ENCODE peak calls at places on chromosomes 7 and 10, in five cellular contexts. I is HFFc6, W is GM12864, O is endothelial cell, G is BJ. J is an unnamed sample.

GRCh38 chr10:13099666-13100348 is at the start of gene OPTN:
- DNase-seq in W (no peak), I (peak), O (peak), G (no peak), J (peak)

GRCh38 chr10:129642427-129642826 is 175.4 kb downstream of the MGMT start:
- DNase-seq in W (no peak), O (no peak), I (peak), G (no peak), J (no peak)

GRCh38 chr10:48406204-48406603 is 99.7 kb downstream of the MAPK8 start:
- DNase-seq in G (no peak), W (no peak), O (no peak), I (peak), J (no peak)

GRCh38 chr7:27048438-27048837 is 47.4 kb downstream of the HOXA1 start:
- DNase-seq in O (no peak), G (no peak), W (no peak), I (no peak), J (no peak)

GRCh38 chr10:126097558-126098215 is 201.3 kb downstream of the FANK1 start:
- DNase-seq in O (no peak), W (no peak), G (no peak), I (no peak), J (no peak)

GRCh38 chr7:76372984-76373833 is 14.4 kb upstream of the YWHAG start:
- DNase-seq in G (no peak), O (no peak), W (no peak), I (peak), J (no peak)

GRCh38 chr7:127967276-127967675 is 64.0 kb downstream of the LRRC4 start:
- DNase-seq in O (no peak), G (no peak), I (no peak), W (no peak), J (no peak)

GRCh38 chr10:132977807-132978206 is 35.4 kb upstream of the CFAP46 start:
- DNase-seq in W (no peak), G (no peak), O (no peak), I (no peak), J (no peak)

GRCh38 chr7:36863901-36864701 is 139.8 kb upstream of the AOAH start:
- DNase-seq in W (no peak), O (no peak), I (no peak), G (no peak), J (no peak)

GRCh38 chr7:120089968-120090367 is 183.0 kb upstream of the KCND2 start:
- DNase-seq in G (no peak), I (peak), W (no peak), O (no peak), J (no peak)

GRCh38 chr7:75830978-75831377 is 17.4 kb upstream of the CCL24 start:
- DNase-seq in I (no peak), W (no peak), G (no peak), O (no peak), J (no peak)

GRCh38 chr10:99172130-99172738 is 63.4 kb downstream of the HPSE2 start:
- DNase-seq in G (peak), I (peak), O (peak), W (no peak), J (peak)

GRCh38 chr10:70816220-70816894 is 609 bp downstream of the SGPL1 start:
- DNase-seq in G (peak), W (no peak), O (peak), I (peak), J (peak)

GRCh38 chr10:90319188-90319914 is 538.5 kb downstream of the HTR7 start:
- DNase-seq in O (no peak), W (no peak), I (peak), G (no peak), J (no peak)

GRCh38 chr7:135493362-135493761 is 16.5 kb downstream of the CNOT4 start:
- DNase-seq in I (no peak), O (no peak), G (no peak), W (no peak), J (no peak)

GRCh38 chr10:11625019-11625735 is 13.7 kb upstream of the USP6NL start:
- DNase-seq in W (no peak), O (no peak), I (no peak), G (no peak), J (peak)

GRCh38 chr10:77264107-77264506 is 373.5 kb downstream of the KCNMA1 start:
- DNase-seq in O (no peak), G (no peak), I (no peak), W (no peak), J (peak)

GRCh38 chr10:133442191-133442966 is 11.4 kb upstream of the SCART1 start:
- DNase-seq in I (no peak), W (no peak), G (no peak), O (no peak), J (no peak)

GRCh38 chr7:40525764-40526163 is 391.0 kb downstream of the SUGCT start:
- DNase-seq in W (no peak), O (no peak), I (no peak), G (no peak), J (no peak)

GRCh38 chr10:26790596-26790995 is 70.2 kb downstream of the ABI1 start:
- DNase-seq in I (peak), W (no peak), O (no peak), G (no peak), J (no peak)

GRCh38 chr10:46525177-46525823 is 31.2 kb downstream of the GPRIN2 start:
- DNase-seq in O (no peak), I (peak), W (no peak), G (peak), J (no peak)

GRCh38 chr10:46294641-46295230 is 7.9 kb downstream of the ANTXRL start:
- DNase-seq in G (no peak), O (no peak), W (no peak), I (no peak), J (no peak)

GRCh38 chr10:101611506-101611905 is 23.4 kb downstream of the DPCD start:
- DNase-seq in W (no peak), O (no peak), G (no peak), I (no peak), J (no peak)

GRCh38 chr7:123974326-123974908 is 49.4 kb downstream of the SPAM1 start:
- DNase-seq in G (no peak), O (no peak), W (no peak), I (no peak), J (no peak)

GRCh38 chr10:126948355-126949160 is 43.3 kb downstream of the DOCK1 start:
- DNase-seq in W (no peak), I (no peak), G (no peak), O (no peak), J (no peak)

DNA sequence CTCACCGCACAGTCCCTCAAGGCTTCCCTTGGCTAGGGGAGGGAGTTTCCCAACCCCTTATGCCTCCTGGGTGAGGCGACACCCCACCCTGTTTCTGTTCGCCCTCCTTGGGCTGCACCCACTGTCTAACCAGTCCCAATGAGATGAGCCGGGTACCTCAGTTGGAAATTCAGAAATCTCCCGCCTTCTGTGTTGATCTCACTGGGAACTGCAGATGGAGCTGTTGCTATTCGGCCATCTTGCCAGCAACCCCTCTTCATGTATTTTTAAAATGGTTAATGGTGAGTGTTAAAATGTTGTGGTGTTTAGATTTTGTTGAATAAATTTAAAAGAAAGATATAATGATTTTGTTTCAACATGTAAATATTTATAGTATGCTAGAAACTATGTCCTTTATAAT is 22.0 kb downstream of the UMAD1 start:
- DNase-seq in I (no peak), W (no peak), O (peak), G (no peak), J (no peak)
- TF ChIP-seq CTCF in I (peak), W (no peak), O (peak), G (peak), J (no peak)

GRCh38 chr10:14954934-14955333 is 1.0 kb upstream of the DCLRE1C start:
- DNase-seq in O (no peak), I (no peak), G (no peak), W (no peak), J (no peak)

GRCh38 chr10:14954001-14954770 is at the start of gene DCLRE1C:
- DNase-seq in W (peak), G (peak), I (peak), O (peak), J (peak)

GRCh38 chr10:14949291-14949690 is 4.6 kb downstream of the DCLRE1C start:
- DNase-seq in I (no peak), G (no peak), O (no peak), W (no peak), J (no peak)

GRCh38 chr10:14952851-14953451 is 945 bp downstream of the DCLRE1C start:
- DNase-seq in G (no peak), O (peak), W (no peak), I (no peak), J (no peak)

GRCh38 chr10:14953452-14954000 is 370 bp downstream of the DCLRE1C start:
- DNase-seq in I (peak), W (no peak), G (no peak), O (peak), J (peak)
- TF ChIP-seq CTCF in I (peak), W (no peak), G (peak), O (no peak), J (no peak)

DNA sequence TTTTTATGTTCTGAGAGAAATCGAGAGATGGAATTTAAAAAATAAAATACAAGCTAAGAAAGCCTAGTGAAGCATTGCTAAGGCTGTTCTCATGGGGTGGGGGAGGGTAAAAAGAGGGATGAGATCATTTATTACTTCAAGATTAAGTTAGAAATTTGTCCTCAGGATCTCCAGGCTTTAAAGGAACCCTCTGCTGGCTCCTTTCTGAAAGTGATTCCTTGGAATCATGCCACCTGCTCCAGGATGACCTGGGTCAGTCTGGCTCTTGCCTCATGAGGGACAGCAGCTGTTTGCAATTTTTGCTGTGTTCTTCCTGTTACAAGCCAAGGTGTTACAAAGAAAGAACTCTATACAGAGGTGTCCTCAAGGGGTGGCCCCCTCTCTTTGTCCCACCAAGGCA is 69.8 kb downstream of the CDK1 start:
- DNase-seq in G (peak), W (no peak), O (no peak), I (peak), J (no peak)
- TF ChIP-seq CTCF in G (peak), W (no peak), O (no peak), I (peak), J (no peak)

DNA sequence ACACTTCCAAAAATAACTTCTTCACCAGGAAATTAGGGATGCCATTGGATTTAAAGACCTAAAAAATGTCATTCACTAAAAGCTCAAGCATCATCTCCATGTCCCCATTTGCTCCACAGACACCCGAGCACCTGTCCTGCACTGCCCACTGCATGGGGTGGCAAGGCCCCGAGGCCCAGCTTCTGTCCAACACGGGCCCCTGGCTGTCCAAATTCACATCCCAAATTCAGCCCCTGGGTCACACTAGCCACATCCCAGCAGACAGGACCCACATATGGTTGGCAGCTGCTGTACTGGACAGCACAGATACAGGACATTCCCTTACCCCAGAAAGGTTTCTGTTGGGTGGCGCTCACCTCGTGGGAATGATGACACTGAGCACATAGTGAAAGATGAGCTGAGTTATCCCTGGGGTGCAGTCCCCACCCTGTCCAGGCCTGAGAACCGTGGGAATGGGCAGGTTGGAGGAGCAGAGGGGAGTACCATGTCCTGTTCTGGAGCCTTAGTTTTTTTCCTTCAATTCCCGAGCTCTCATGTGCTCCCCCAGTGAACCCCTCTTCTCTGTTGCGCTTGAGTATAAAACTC is 55.3 kb downstream of the CSGALNACT2 start:
- DNase-seq in W (no peak), O (no peak), G (no peak), I (no peak), J (no peak)
- TF ChIP-seq CTCF in W (no peak), O (no peak), G (no peak), I (no peak), J (no peak)

DNA sequence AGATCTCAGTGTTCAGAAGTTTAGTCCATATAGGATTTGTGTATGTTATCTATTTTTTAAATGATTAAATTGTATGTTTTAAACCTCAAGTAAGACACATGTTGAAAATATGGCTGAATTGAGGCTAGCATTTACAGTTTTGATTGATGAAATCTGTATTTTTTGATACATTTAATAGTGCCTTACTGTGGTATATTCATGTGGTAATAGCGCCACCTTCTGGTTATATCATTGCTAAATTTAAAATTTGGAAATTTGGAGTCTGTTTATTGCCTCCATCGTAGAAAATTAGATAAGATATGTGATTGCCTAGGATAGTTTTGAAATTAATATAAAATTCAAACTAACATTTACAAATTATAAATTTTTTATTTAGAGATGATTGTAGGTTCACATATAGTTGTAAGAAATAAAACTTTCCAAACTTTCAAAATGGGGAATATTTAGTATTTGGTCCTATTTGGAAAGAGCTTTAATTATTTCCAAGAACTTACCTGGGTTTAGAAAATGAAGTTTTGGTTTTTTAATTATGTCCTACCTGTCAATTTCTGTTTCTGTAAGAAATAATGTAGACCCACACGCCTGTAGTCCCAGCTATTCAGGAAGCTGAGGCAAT is 19.1 kb upstream of the ARMS2 start:
- DNase-seq in I (peak), G (no peak), O (no peak), W (peak), J (no peak)
- TF ChIP-seq CTCF in I (peak), G (peak), O (peak), W (peak), J (peak)

GRCh38 chr7:1893451-1893850 is 223.4 kb downstream of the ELFN1 start:
- DNase-seq in W (no peak), G (no peak), I (no peak), O (no peak), J (no peak)

GRCh38 chr7:1895664-1896515 is 225.8 kb downstream of the ELFN1 start:
- DNase-seq in G (no peak), O (no peak), W (no peak), I (no peak), J (no peak)

GRCh38 chr7:1894906-1895663 is 225.0 kb downstream of the ELFN1 start:
- DNase-seq in G (no peak), I (no peak), O (no peak), W (no peak), J (no peak)

GRCh38 chr7:1893025-1893424 is 222.9 kb downstream of the ELFN1 start:
- DNase-seq in O (no peak), W (no peak), I (no peak), G (no peak), J (no peak)

GRCh38 chr7:1894313-1894900 is 224.3 kb downstream of the ELFN1 start:
- DNase-seq in I (no peak), O (no peak), G (no peak), W (no peak), J (no peak)
- TF ChIP-seq CTCF in I (no peak), O (no peak), G (no peak), W (no peak), J (no peak)

GRCh38 chr7:38975944-38976392 is 1.7 kb upstream of the POU6F2 start:
- DNase-seq in G (no peak), I (no peak), O (peak), W (no peak), J (no peak)
- TF ChIP-seq CTCF in G (no peak), I (no peak), O (no peak), W (no peak), J (no peak)

GRCh38 chr7:159091041-159091440 is 53.6 kb downstream of the VIPR2 start:
- DNase-seq in O (no peak), G (no peak), W (no peak), I (no peak), J (no peak)
- TF ChIP-seq CTCF in O (no peak), G (no peak), W (no peak), I (no peak), J (no peak)